ENCODE peak calls at places on chromosomes 12 and 14, in nine cellular contexts. One of them, this sample, is unnamed.

GRCh38 chr12:58433969-58434368 is 486.3 kb downstream of the LRIG3 start:
- DNase-seq in DMS153: no peak
- DNase-seq in SK-N-MC: no peak
- DNase-seq in stimulated activated CD4-positive, alpha-beta T cell treated with anti-CD3 and anti-CD28 coated beads, TNF-alpha, amount 100 ng/mL, for 1 hour: no peak
- DNase-seq in mammary epithelial cell: peak; percentile 48
- DNase-seq in colonic mucosa: no peak
- DNase-seq in T-helper 2 cell: no peak
- DNase-seq in T47D: no peak
- DNase-seq in AG10803: no peak
- DNase-seq in this sample: no peak

GRCh38 chr14:69812725-69813124 is 15.7 kb upstream of the SLC10A1 start:
- DNase-seq in colonic mucosa: no peak
- DNase-seq in SK-N-MC: no peak
- DNase-seq in stimulated activated CD4-positive, alpha-beta T cell treated with anti-CD3 and anti-CD28 coated beads, TNF-alpha, amount 100 ng/mL, for 1 hour: no peak
- DNase-seq in DMS153: no peak
- DNase-seq in AG10803: no peak
- DNase-seq in T47D: no peak
- DNase-seq in mammary epithelial cell: no peak
- DNase-seq in T-helper 2 cell: no peak
- DNase-seq in this sample: no peak

GRCh38 chr14:22002860-22003284 is 329.3 kb upstream of the OR4E1 start:
- DNase-seq in AG10803: no peak
- DNase-seq in mammary epithelial cell: no peak
- DNase-seq in SK-N-MC: no peak
- DNase-seq in DMS153: no peak
- DNase-seq in stimulated activated CD4-positive, alpha-beta T cell treated with anti-CD3 and anti-CD28 coated beads, TNF-alpha, amount 100 ng/mL, for 1 hour: peak; percentile 39
- DNase-seq in T-helper 2 cell: peak; percentile 45
- DNase-seq in T47D: no peak
- DNase-seq in colonic mucosa: no peak
- DNase-seq in this sample: no peak

GRCh38 chr14:51285102-51285501 is 45.1 kb downstream of the TMX1 start:
- DNase-seq in stimulated activated CD4-positive, alpha-beta T cell treated with anti-CD3 and anti-CD28 coated beads, TNF-alpha, amount 100 ng/mL, for 1 hour: no peak
- DNase-seq in T47D: no peak
- DNase-seq in AG10803: no peak
- DNase-seq in mammary epithelial cell: no peak
- DNase-seq in SK-N-MC: no peak
- DNase-seq in DMS153: no peak
- DNase-seq in colonic mucosa: no peak
- DNase-seq in T-helper 2 cell: no peak
- DNase-seq in this sample: no peak

GRCh38 chr12:120884644-120885043 is 19.5 kb downstream of the SPPL3 start:
- DNase-seq in stimulated activated CD4-positive, alpha-beta T cell treated with anti-CD3 and anti-CD28 coated beads, TNF-alpha, amount 100 ng/mL, for 1 hour: no peak
- DNase-seq in AG10803: no peak
- DNase-seq in colonic mucosa: no peak
- DNase-seq in DMS153: no peak
- DNase-seq in SK-N-MC: no peak
- DNase-seq in T-helper 2 cell: no peak
- DNase-seq in T47D: no peak
- DNase-seq in mammary epithelial cell: no peak
- DNase-seq in this sample: no peak

GRCh38 chr14:51188566-51189185 is 51.4 kb upstream of the TMX1 start:
- DNase-seq in SK-N-MC: no peak
- DNase-seq in mammary epithelial cell: no peak
- DNase-seq in T47D: peak; percentile 7
- DNase-seq in colonic mucosa: no peak
- DNase-seq in DMS153: no peak
- DNase-seq in AG10803: peak; percentile 31
- DNase-seq in stimulated activated CD4-positive, alpha-beta T cell treated with anti-CD3 and anti-CD28 coated beads, TNF-alpha, amount 100 ng/mL, for 1 hour: no peak
- DNase-seq in T-helper 2 cell: no peak
- DNase-seq in this sample: no peak

GRCh38 chr14:72701610-72702009 is 192.3 kb downstream of the DPF3 start:
- DNase-seq in T-helper 2 cell: no peak
- DNase-seq in SK-N-MC: no peak
- DNase-seq in T47D: no peak
- DNase-seq in colonic mucosa: no peak
- DNase-seq in mammary epithelial cell: no peak
- DNase-seq in AG10803: peak; percentile 35
- DNase-seq in DMS153: no peak
- DNase-seq in stimulated activated CD4-positive, alpha-beta T cell treated with anti-CD3 and anti-CD28 coated beads, TNF-alpha, amount 100 ng/mL, for 1 hour: no peak
- DNase-seq in this sample: no peak

GRCh38 chr12:27870939-27871338 is 90.9 kb upstream of the MANSC4 start:
- DNase-seq in stimulated activated CD4-positive, alpha-beta T cell treated with anti-CD3 and anti-CD28 coated beads, TNF-alpha, amount 100 ng/mL, for 1 hour: no peak
- DNase-seq in DMS153: no peak
- DNase-seq in mammary epithelial cell: peak; percentile 41
- DNase-seq in SK-N-MC: no peak
- DNase-seq in colonic mucosa: no peak
- DNase-seq in T47D: no peak
- DNase-seq in AG10803: peak; percentile 90
- DNase-seq in T-helper 2 cell: no peak
- DNase-seq in this sample: no peak

GRCh38 chr12:904010-904414 is 45.5 kb downstream of the RAD52 start:
- DNase-seq in DMS153: peak; percentile 81
- DNase-seq in T-helper 2 cell: no peak
- DNase-seq in stimulated activated CD4-positive, alpha-beta T cell treated with anti-CD3 and anti-CD28 coated beads, TNF-alpha, amount 100 ng/mL, for 1 hour: no peak
- DNase-seq in SK-N-MC: peak; percentile 28
- DNase-seq in AG10803: no peak
- DNase-seq in colonic mucosa: no peak
- DNase-seq in T47D: no peak
- DNase-seq in mammary epithelial cell: no peak
- DNase-seq in this sample: no peak

GRCh38 chr12:1350055-1350933 is 244.1 kb downstream of the FBXL14 start:
- DNase-seq in T47D: peak; percentile 28
- DNase-seq in DMS153: no peak
- DNase-seq in mammary epithelial cell: peak; percentile 90
- DNase-seq in AG10803: peak; percentile 95
- DNase-seq in T-helper 2 cell: no peak
- DNase-seq in SK-N-MC: no peak
- DNase-seq in colonic mucosa: peak; percentile 40
- DNase-seq in stimulated activated CD4-positive, alpha-beta T cell treated with anti-CD3 and anti-CD28 coated beads, TNF-alpha, amount 100 ng/mL, for 1 hour: no peak
- DNase-seq in this sample: peak; percentile 71

GRCh38 chr12:14514946-14515345 is 52.7 kb downstream of the PLBD1 start:
- DNase-seq in mammary epithelial cell: peak; percentile 80
- DNase-seq in T-helper 2 cell: no peak
- DNase-seq in colonic mucosa: no peak
- DNase-seq in SK-N-MC: no peak
- DNase-seq in stimulated activated CD4-positive, alpha-beta T cell treated with anti-CD3 and anti-CD28 coated beads, TNF-alpha, amount 100 ng/mL, for 1 hour: no peak
- DNase-seq in T47D: no peak
- DNase-seq in AG10803: peak; percentile 13
- DNase-seq in DMS153: no peak
- DNase-seq in this sample: no peak

GRCh38 chr14:34436960-34437728 is 24.9 kb downstream of the SPTSSA start:
- DNase-seq in mammary epithelial cell: no peak
- DNase-seq in stimulated activated CD4-positive, alpha-beta T cell treated with anti-CD3 and anti-CD28 coated beads, TNF-alpha, amount 100 ng/mL, for 1 hour: no peak
- DNase-seq in SK-N-MC: no peak
- DNase-seq in T47D: no peak
- DNase-seq in AG10803: peak; percentile 4
- DNase-seq in DMS153: no peak
- DNase-seq in T-helper 2 cell: no peak
- DNase-seq in colonic mucosa: no peak
- DNase-seq in this sample: no peak

GRCh38 chr12:58564721-58565120 is 355.6 kb downstream of the LRIG3 start:
- DNase-seq in colonic mucosa: no peak
- DNase-seq in mammary epithelial cell: no peak
- DNase-seq in T47D: no peak
- DNase-seq in AG10803: peak; percentile 39
- DNase-seq in SK-N-MC: no peak
- DNase-seq in DMS153: no peak
- DNase-seq in T-helper 2 cell: no peak
- DNase-seq in stimulated activated CD4-positive, alpha-beta T cell treated with anti-CD3 and anti-CD28 coated beads, TNF-alpha, amount 100 ng/mL, for 1 hour: no peak
- DNase-seq in this sample: no peak

GRCh38 chr12:98439471-98440164 is 75.8 kb upstream of the TMPO start:
- DNase-seq in DMS153: no peak
- DNase-seq in T-helper 2 cell: no peak
- DNase-seq in AG10803: peak; percentile 65
- DNase-seq in colonic mucosa: no peak
- DNase-seq in SK-N-MC: peak; percentile 99
- DNase-seq in stimulated activated CD4-positive, alpha-beta T cell treated with anti-CD3 and anti-CD28 coated beads, TNF-alpha, amount 100 ng/mL, for 1 hour: no peak
- DNase-seq in T47D: no peak
- DNase-seq in mammary epithelial cell: no peak
- DNase-seq in this sample: no peak

GRCh38 chr12:46664771-46665287 is 161.0 kb downstream of the SLC38A4 start:
- DNase-seq in SK-N-MC: no peak
- DNase-seq in T-helper 2 cell: no peak
- DNase-seq in T47D: no peak
- DNase-seq in colonic mucosa: no peak
- DNase-seq in AG10803: peak; percentile 84
- DNase-seq in stimulated activated CD4-positive, alpha-beta T cell treated with anti-CD3 and anti-CD28 coated beads, TNF-alpha, amount 100 ng/mL, for 1 hour: no peak
- DNase-seq in DMS153: peak; percentile 72
- DNase-seq in mammary epithelial cell: peak; percentile 92
- DNase-seq in this sample: peak; percentile 77

GRCh38 chr14:21084988-21085853 is 13.2 kb downstream of the ZNF219 start:
- DNase-seq in mammary epithelial cell: peak; percentile 59
- DNase-seq in SK-N-MC: no peak
- DNase-seq in stimulated activated CD4-positive, alpha-beta T cell treated with anti-CD3 and anti-CD28 coated beads, TNF-alpha, amount 100 ng/mL, for 1 hour: no peak
- DNase-seq in AG10803: peak; percentile 68
- DNase-seq in T47D: no peak
- DNase-seq in colonic mucosa: no peak
- DNase-seq in DMS153: no peak
- DNase-seq in T-helper 2 cell: no peak
- DNase-seq in this sample: peak; percentile 67

GRCh38 chr12:6912164-6912956 is 2.0 kb upstream of the ENO2 start:
- DNase-seq in colonic mucosa: no peak
- DNase-seq in stimulated activated CD4-positive, alpha-beta T cell treated with anti-CD3 and anti-CD28 coated beads, TNF-alpha, amount 100 ng/mL, for 1 hour: no peak
- DNase-seq in T-helper 2 cell: no peak
- DNase-seq in SK-N-MC: no peak
- DNase-seq in AG10803: no peak
- DNase-seq in T47D: no peak
- DNase-seq in DMS153: no peak
- DNase-seq in mammary epithelial cell: no peak
- DNase-seq in this sample: no peak

GRCh38 chr14:104749111-104749649 is 3.8 kb upstream of the SIVA1 start:
- DNase-seq in mammary epithelial cell: peak; percentile 68
- DNase-seq in AG10803: peak; percentile 77
- DNase-seq in stimulated activated CD4-positive, alpha-beta T cell treated with anti-CD3 and anti-CD28 coated beads, TNF-alpha, amount 100 ng/mL, for 1 hour: no peak
- DNase-seq in T47D: no peak
- DNase-seq in SK-N-MC: no peak
- DNase-seq in T-helper 2 cell: no peak
- DNase-seq in colonic mucosa: peak; percentile 77
- DNase-seq in DMS153: no peak
- DNase-seq in this sample: no peak

GRCh38 chr14:89690139-89690538 is 264.4 kb downstream of the EFCAB11 start:
- DNase-seq in colonic mucosa: no peak
- DNase-seq in SK-N-MC: no peak
- DNase-seq in T47D: no peak
- DNase-seq in stimulated activated CD4-positive, alpha-beta T cell treated with anti-CD3 and anti-CD28 coated beads, TNF-alpha, amount 100 ng/mL, for 1 hour: no peak
- DNase-seq in DMS153: no peak
- DNase-seq in mammary epithelial cell: no peak
- DNase-seq in T-helper 2 cell: no peak
- DNase-seq in AG10803: no peak
- DNase-seq in this sample: no peak

GRCh38 chr14:94355191-94355794 is 32.2 kb upstream of the SERPINA6 start:
- DNase-seq in colonic mucosa: peak; percentile 40
- DNase-seq in DMS153: peak; percentile 31
- DNase-seq in SK-N-MC: no peak
- DNase-seq in AG10803: peak; percentile 76
- DNase-seq in T-helper 2 cell: no peak
- DNase-seq in stimulated activated CD4-positive, alpha-beta T cell treated with anti-CD3 and anti-CD28 coated beads, TNF-alpha, amount 100 ng/mL, for 1 hour: no peak
- DNase-seq in T47D: no peak
- DNase-seq in mammary epithelial cell: peak; percentile 66
- DNase-seq in this sample: peak; percentile 66

GRCh38 chr12:106580671-106581508 is 1.9 kb upstream of the RFX4 start:
- DNase-seq in colonic mucosa: no peak
- DNase-seq in DMS153: no peak
- DNase-seq in SK-N-MC: no peak
- DNase-seq in AG10803: no peak
- DNase-seq in T47D: no peak
- DNase-seq in T-helper 2 cell: no peak
- DNase-seq in mammary epithelial cell: no peak
- DNase-seq in stimulated activated CD4-positive, alpha-beta T cell treated with anti-CD3 and anti-CD28 coated beads, TNF-alpha, amount 100 ng/mL, for 1 hour: no peak
- DNase-seq in this sample: no peak

GRCh38 chr12:49794811-49795653 is 33.2 kb downstream of the NCKAP5L start:
- DNase-seq in T-helper 2 cell: no peak
- DNase-seq in SK-N-MC: no peak
- DNase-seq in AG10803: no peak
- DNase-seq in colonic mucosa: no peak
- DNase-seq in stimulated activated CD4-positive, alpha-beta T cell treated with anti-CD3 and anti-CD28 coated beads, TNF-alpha, amount 100 ng/mL, for 1 hour: no peak
- DNase-seq in T47D: no peak
- DNase-seq in DMS153: no peak
- DNase-seq in mammary epithelial cell: no peak
- DNase-seq in this sample: no peak

This sample was measured in Caki2.